ENCODE peak calls at places on chromosome 15, in six cellular contexts. One of them, this sample, is unnamed.

GRCh38 chr15:48790716-48791115 is 20.2 kb downstream of the CEP152 start:
- DNase-seq in activated CD8-positive, alpha-beta memory T cell treated with anti-CD3 and anti-CD28 coated beads for 48 hours: no peak
- DNase-seq in adrenal gland: no peak
- DNase-seq in AG10803: peak
- DNase-seq in RPMI8226: no peak
- DNase-seq in LHCN-M2: no peak
- DNase-seq in this sample: no peak

GRCh38 chr15:91338763-91339162 is 238.7 kb downstream of the SV2B start:
- DNase-seq in activated CD8-positive, alpha-beta memory T cell treated with anti-CD3 and anti-CD28 coated beads for 48 hours: no peak
- DNase-seq in adrenal gland: no peak
- DNase-seq in AG10803: peak
- DNase-seq in RPMI8226: peak
- DNase-seq in LHCN-M2: no peak
- DNase-seq in this sample: no peak

GRCh38 chr15:67578020-67578600 is 35.6 kb downstream of the MAP2K5 start:
- DNase-seq in activated CD8-positive, alpha-beta memory T cell treated with anti-CD3 and anti-CD28 coated beads for 48 hours: no peak
- DNase-seq in adrenal gland: no peak
- DNase-seq in AG10803: no peak
- DNase-seq in RPMI8226: no peak
- DNase-seq in LHCN-M2: no peak
- DNase-seq in this sample: no peak

GRCh38 chr15:20341901-20342605 is 199.5 kb downstream of the GOLGA6L6 start:
- DNase-seq in activated CD8-positive, alpha-beta memory T cell treated with anti-CD3 and anti-CD28 coated beads for 48 hours: no peak
- DNase-seq in adrenal gland: no peak
- DNase-seq in AG10803: peak
- DNase-seq in RPMI8226: peak
- DNase-seq in LHCN-M2: no peak
- DNase-seq in this sample: peak

GRCh38 chr15:57591237-57591821 is 375 bp upstream of the MYZAP start:
- DNase-seq in activated CD8-positive, alpha-beta memory T cell treated with anti-CD3 and anti-CD28 coated beads for 48 hours: no peak
- DNase-seq in adrenal gland: no peak
- DNase-seq in AG10803: no peak
- DNase-seq in RPMI8226: no peak
- DNase-seq in LHCN-M2: no peak
- DNase-seq in this sample: no peak

GRCh38 chr15:31975446-31976229 is 54.7 kb upstream of the CHRNA7 start:
- DNase-seq in activated CD8-positive, alpha-beta memory T cell treated with anti-CD3 and anti-CD28 coated beads for 48 hours: no peak
- DNase-seq in adrenal gland: no peak
- DNase-seq in AG10803: peak
- DNase-seq in RPMI8226: no peak
- DNase-seq in LHCN-M2: no peak
- DNase-seq in this sample: no peak

GRCh38 chr15:57357796-57358195 is 18.5 kb upstream of the CGNL1 start:
- DNase-seq in activated CD8-positive, alpha-beta memory T cell treated with anti-CD3 and anti-CD28 coated beads for 48 hours: no peak
- DNase-seq in adrenal gland: no peak
- DNase-seq in AG10803: no peak
- DNase-seq in RPMI8226: no peak
- DNase-seq in LHCN-M2: no peak
- DNase-seq in this sample: no peak

GRCh38 chr15:73273181-73274002 is 95.4 kb downstream of the HCN4 start:
- DNase-seq in activated CD8-positive, alpha-beta memory T cell treated with anti-CD3 and anti-CD28 coated beads for 48 hours: no peak
- DNase-seq in adrenal gland: peak
- DNase-seq in AG10803: peak
- DNase-seq in RPMI8226: peak
- DNase-seq in LHCN-M2: peak
- DNase-seq in this sample: no peak

GRCh38 chr15:38885477-38885952 is 320.9 kb upstream of the RASGRP1 start:
- DNase-seq in activated CD8-positive, alpha-beta memory T cell treated with anti-CD3 and anti-CD28 coated beads for 48 hours: no peak
- DNase-seq in adrenal gland: no peak
- DNase-seq in AG10803: peak
- DNase-seq in RPMI8226: no peak
- DNase-seq in LHCN-M2: no peak
- DNase-seq in this sample: no peak

This sample was measured in heart left ventricle.